ENCODE peak calls at places on chromosomes 16 and 17, in ten cellular contexts. H, S, R, M, Z, X, I, B, N and F are unnamed samples.

GRCh38 chr16:84851192-84852127 is 31.7 kb downstream of the CRISPLD2 start:
- DNase-seq in H (peak), S (peak), R (peak), M (peak), Z (no peak), X (peak), I (peak), B (no peak), N (no peak), F (peak)

GRCh38 chr17:10357768-10358167 is 15.0 kb downstream of the MYH13 start:
- DNase-seq in H (no peak), S (no peak), R (peak), M (no peak), Z (no peak), X (no peak), I (no peak), B (no peak), N (no peak), F (no peak)

GRCh38 chr17:56594528-56595418 is 1.3 kb downstream of the NOG start:
- DNase-seq in H (peak), S (no peak), R (peak), M (peak), Z (peak), X (no peak), I (no peak), B (no peak), N (peak), F (peak)

GRCh38 chr16:49492090-49492801 is 118.6 kb downstream of the C16orf78 start:
- DNase-seq in H (no peak), S (no peak), R (peak), M (peak), Z (peak), X (peak), I (peak), B (no peak), N (peak), F (peak)

GRCh38 chr17:43667506-43668438 is 6.0 kb upstream of the MEOX1 start:
- DNase-seq in H (peak), S (peak), R (peak), M (no peak), Z (no peak), X (no peak), I (peak), B (no peak), N (no peak), F (peak)

GRCh38 chr16:77323695-77324094 is 111.1 kb downstream of the ADAMTS18 start:
- DNase-seq in H (no peak), S (no peak), R (no peak), M (no peak), Z (no peak), X (no peak), I (no peak), B (no peak), N (no peak), F (no peak)

GRCh38 chr17:61317779-61318178 is 81.9 kb upstream of the TBX2 start:
- DNase-seq in H (no peak), S (no peak), R (no peak), M (no peak), Z (no peak), X (no peak), I (no peak), B (no peak), N (no peak), F (no peak)

GRCh38 chr16:68992521-68992920 is 112.9 kb upstream of the HAS3 start:
- DNase-seq in H (peak), S (peak), R (peak), M (no peak), Z (no peak), X (peak), I (peak), B (no peak), N (no peak), F (peak)

GRCh38 chr16:21219551-21219950 is 8.2 kb upstream of the ZP2 start:
- DNase-seq in H (no peak), S (no peak), R (no peak), M (no peak), Z (no peak), X (no peak), I (no peak), B (no peak), N (no peak), F (no peak)

GRCh38 chr17:29719469-29719868 is 96.8 kb upstream of the CORO6 start:
- DNase-seq in H (no peak), S (no peak), R (no peak), M (no peak), Z (no peak), X (no peak), I (no peak), B (no peak), N (no peak), F (no peak)

GRCh38 chr16:56807011-56807675 is 57.9 kb upstream of the SLC12A3 start:
- DNase-seq in H (peak), S (peak), R (peak), M (peak), Z (no peak), X (peak), I (peak), B (no peak), N (no peak), F (no peak)

GRCh38 chr17:333626-334396 is 18.8 kb downstream of the RPH3AL start:
- DNase-seq in H (peak), S (no peak), R (no peak), M (no peak), Z (no peak), X (peak), I (peak), B (no peak), N (no peak), F (peak)

GRCh38 chr17:47735536-47736011 is 2.5 kb downstream of the TBX21 start:
- DNase-seq in H (no peak), S (no peak), R (no peak), M (no peak), Z (no peak), X (no peak), I (no peak), B (no peak), N (no peak), F (no peak)

GRCh38 chr17:8894673-8895578 is 27.5 kb upstream of the PIK3R6 start:
- DNase-seq in H (peak), S (peak), R (peak), M (peak), Z (peak), X (peak), I (peak), B (no peak), N (peak), F (peak)

GRCh38 chr16:2016407-2016922 is 3.1 kb upstream of the NPW start:
- DNase-seq in H (no peak), S (no peak), R (no peak), M (no peak), Z (peak), X (no peak), I (no peak), B (no peak), N (no peak), F (no peak)

GRCh38 chr16:85506358-85506911 is 106.7 kb upstream of the GSE1 start:
- DNase-seq in H (no peak), S (no peak), R (no peak), M (no peak), Z (no peak), X (no peak), I (no peak), B (no peak), N (no peak), F (no peak)

GRCh38 chr17:66508896-66509843 is 206.8 kb downstream of the PRKCA start:
- DNase-seq in H (peak), S (peak), R (peak), M (peak), Z (no peak), X (peak), I (peak), B (no peak), N (no peak), F (peak)

GRCh38 chr17:41579484-41580243 is 7.0 kb downstream of the KRT14 start:
- DNase-seq in H (peak), S (peak), R (peak), M (peak), Z (peak), X (peak), I (peak), B (peak), N (peak), F (peak)

GRCh38 chr16:21664801-21665492 is 1.2 kb downstream of the OTOA start:
- DNase-seq in H (no peak), S (no peak), R (no peak), M (no peak), Z (no peak), X (no peak), I (no peak), B (no peak), N (no peak), F (no peak)

GRCh38 chr16:9816644-9817043 is 365.6 kb downstream of the GRIN2A start:
- DNase-seq in H (no peak), S (no peak), R (no peak), M (no peak), Z (no peak), X (no peak), I (no peak), B (no peak), N (no peak), F (no peak)

GRCh38 chr17:37884516-37884915 is 39.7 kb upstream of the TBC1D3K start:
- DNase-seq in H (peak), S (no peak), R (no peak), M (no peak), Z (no peak), X (no peak), I (no peak), B (no peak), N (no peak), F (no peak)

GRCh38 chr17:18191967-18192366 is 8.3 kb downstream of the ALKBH5 start:
- DNase-seq in H (no peak), S (no peak), R (no peak), M (no peak), Z (no peak), X (no peak), I (no peak), B (no peak), N (no peak), F (no peak)

GRCh38 chr17:3959295-3959899 is 4.8 kb downstream of the ATP2A3 start:
- DNase-seq in H (peak), S (peak), R (peak), M (peak), Z (no peak), X (peak), I (peak), B (no peak), N (no peak), F (peak)

GRCh38 chr16:86142801-86143236 is 243.9 kb downstream of the IRF8 start:
- DNase-seq in H (peak), S (no peak), R (no peak), M (no peak), Z (no peak), X (no peak), I (no peak), B (no peak), N (no peak), F (no peak)

GRCh38 chr17:41799366-41799765 is 12.4 kb downstream of the P3H4 start:
- DNase-seq in H (no peak), S (no peak), R (peak), M (no peak), Z (no peak), X (no peak), I (no peak), B (no peak), N (no peak), F (no peak)

GRCh38 chr17:17741346-17742023 is 60.2 kb downstream of the RAI1 start:
- DNase-seq in H (no peak), S (peak), R (no peak), M (no peak), Z (peak), X (no peak), I (no peak), B (no peak), N (no peak), F (peak)

GRCh38 chr16:86396318-86396882 is 113.9 kb upstream of the FOXF1 start:
- DNase-seq in H (peak), S (peak), R (no peak), M (peak), Z (peak), X (peak), I (peak), B (no peak), N (no peak), F (peak)

GRCh38 chr17:6603746-6604325 is 36.7 kb downstream of the KIAA0753 start:
- DNase-seq in H (peak), S (no peak), R (no peak), M (no peak), Z (peak), X (peak), I (peak), B (no peak), N (no peak), F (no peak)

GRCh38 chr17:47423406-47424295 is 99.9 kb downstream of the EFCAB13 start:
- DNase-seq in H (peak), S (no peak), R (peak), M (peak), Z (peak), X (peak), I (no peak), B (no peak), N (no peak), F (peak)

GRCh38 chr17:39486242-39486641 is 25.0 kb downstream of the CDK12 start:
- DNase-seq in H (peak), S (no peak), R (peak), M (peak), Z (no peak), X (peak), I (peak), B (no peak), N (no peak), F (peak)

GRCh38 chr16:25256821-25257503 is 683 bp downstream of the ZKSCAN2 start:
- DNase-seq in H (peak), S (no peak), R (peak), M (peak), Z (peak), X (peak), I (peak), B (no peak), N (no peak), F (peak)

GRCh38 chr17:83103938-83104311 is 24.5 kb downstream of the METRNL start:
- DNase-seq in H (no peak), S (no peak), R (no peak), M (no peak), Z (no peak), X (no peak), I (peak), B (no peak), N (no peak), F (no peak)

GRCh38 chr17:63834431-63835166 is 7.1 kb upstream of the FTSJ3 start:
- DNase-seq in H (peak), S (peak), R (peak), M (peak), Z (peak), X (peak), I (peak), B (peak), N (peak), F (peak)